ENCODE peak calls at places on chromosomes 12 and 14, in eight cellular contexts. One of them, this sample, is unnamed.

GRCh38 chr14:106844608-106845285 is 1318.4 kb downstream of the TMEM121 start:
- DNase-seq in stimulated activated CD4-positive, alpha-beta T cell treated with anti-CD3 and anti-CD28 coated beads, TNF-alpha, amount 100 ng/mL, for 24 hours: peak
- DNase-seq in fibroblast of pulmonary artery: no peak
- DNase-seq in Peyer's patch: peak
- DNase-seq in fibroblast of mammary gland: peak
- DNase-seq in left lung: peak
- DNase-seq in amygdala: no peak
- DNase-seq in effector memory CD8-positive, alpha-beta T cell: peak
- DNase-seq in this sample: no peak

GRCh38 chr12:31033146-31033545 is 40.5 kb upstream of the DDX11 start:
- DNase-seq in stimulated activated CD4-positive, alpha-beta T cell treated with anti-CD3 and anti-CD28 coated beads, TNF-alpha, amount 100 ng/mL, for 24 hours: no peak
- DNase-seq in fibroblast of pulmonary artery: no peak
- DNase-seq in Peyer's patch: no peak
- DNase-seq in fibroblast of mammary gland: no peak
- DNase-seq in left lung: no peak
- DNase-seq in amygdala: no peak
- DNase-seq in effector memory CD8-positive, alpha-beta T cell: no peak
- DNase-seq in this sample: no peak

GRCh38 chr14:65255583-65256443 is 153.5 kb upstream of the MAX start:
- DNase-seq in stimulated activated CD4-positive, alpha-beta T cell treated with anti-CD3 and anti-CD28 coated beads, TNF-alpha, amount 100 ng/mL, for 24 hours: no peak
- DNase-seq in fibroblast of pulmonary artery: peak
- DNase-seq in Peyer's patch: peak
- DNase-seq in fibroblast of mammary gland: no peak
- DNase-seq in left lung: no peak
- DNase-seq in amygdala: no peak
- DNase-seq in effector memory CD8-positive, alpha-beta T cell: no peak
- DNase-seq in this sample: no peak

GRCh38 chr12:53754633-53755261 is 3.0 kb upstream of the CISTR start:
- DNase-seq in stimulated activated CD4-positive, alpha-beta T cell treated with anti-CD3 and anti-CD28 coated beads, TNF-alpha, amount 100 ng/mL, for 24 hours: no peak
- DNase-seq in fibroblast of pulmonary artery: peak
- DNase-seq in Peyer's patch: no peak
- DNase-seq in fibroblast of mammary gland: peak
- DNase-seq in left lung: no peak
- DNase-seq in amygdala: no peak
- DNase-seq in effector memory CD8-positive, alpha-beta T cell: no peak
- DNase-seq in this sample: peak

GRCh38 chr12:107349008-107349747 is 255.8 kb upstream of the CRY1 start:
- DNase-seq in stimulated activated CD4-positive, alpha-beta T cell treated with anti-CD3 and anti-CD28 coated beads, TNF-alpha, amount 100 ng/mL, for 24 hours: no peak
- DNase-seq in fibroblast of pulmonary artery: peak
- DNase-seq in Peyer's patch: peak
- DNase-seq in fibroblast of mammary gland: peak
- DNase-seq in left lung: no peak
- DNase-seq in amygdala: peak
- DNase-seq in effector memory CD8-positive, alpha-beta T cell: no peak
- DNase-seq in this sample: peak

GRCh38 chr12:80892597-80893445 is 44.9 kb downstream of the LIN7A start:
- DNase-seq in stimulated activated CD4-positive, alpha-beta T cell treated with anti-CD3 and anti-CD28 coated beads, TNF-alpha, amount 100 ng/mL, for 24 hours: no peak
- DNase-seq in fibroblast of pulmonary artery: no peak
- DNase-seq in Peyer's patch: no peak
- DNase-seq in fibroblast of mammary gland: peak
- DNase-seq in left lung: no peak
- DNase-seq in amygdala: no peak
- DNase-seq in effector memory CD8-positive, alpha-beta T cell: no peak
- DNase-seq in this sample: peak

GRCh38 chr12:63989301-63989845 is 144.9 kb downstream of the SRGAP1 start:
- DNase-seq in stimulated activated CD4-positive, alpha-beta T cell treated with anti-CD3 and anti-CD28 coated beads, TNF-alpha, amount 100 ng/mL, for 24 hours: no peak
- DNase-seq in fibroblast of pulmonary artery: peak
- DNase-seq in Peyer's patch: no peak
- DNase-seq in fibroblast of mammary gland: peak
- DNase-seq in left lung: no peak
- DNase-seq in amygdala: no peak
- DNase-seq in effector memory CD8-positive, alpha-beta T cell: no peak
- DNase-seq in this sample: peak

GRCh38 chr14:76480426-76480825 is 104.5 kb downstream of the ESRRB start:
- DNase-seq in stimulated activated CD4-positive, alpha-beta T cell treated with anti-CD3 and anti-CD28 coated beads, TNF-alpha, amount 100 ng/mL, for 24 hours: no peak
- DNase-seq in fibroblast of pulmonary artery: no peak
- DNase-seq in Peyer's patch: no peak
- DNase-seq in fibroblast of mammary gland: no peak
- DNase-seq in left lung: no peak
- DNase-seq in amygdala: no peak
- DNase-seq in effector memory CD8-positive, alpha-beta T cell: no peak
- DNase-seq in this sample: no peak

GRCh38 chr14:104143071-104143470 is 4.7 kb downstream of the KIF26A start:
- DNase-seq in stimulated activated CD4-positive, alpha-beta T cell treated with anti-CD3 and anti-CD28 coated beads, TNF-alpha, amount 100 ng/mL, for 24 hours: no peak
- DNase-seq in fibroblast of pulmonary artery: no peak
- DNase-seq in Peyer's patch: peak
- DNase-seq in fibroblast of mammary gland: no peak
- DNase-seq in left lung: peak
- DNase-seq in amygdala: no peak
- DNase-seq in effector memory CD8-positive, alpha-beta T cell: no peak
- DNase-seq in this sample: no peak

GRCh38 chr14:41607966-41608663 is 1.4 kb downstream of the LRFN5 start:
- DNase-seq in stimulated activated CD4-positive, alpha-beta T cell treated with anti-CD3 and anti-CD28 coated beads, TNF-alpha, amount 100 ng/mL, for 24 hours: no peak
- DNase-seq in fibroblast of pulmonary artery: no peak
- DNase-seq in Peyer's patch: no peak
- DNase-seq in fibroblast of mammary gland: peak
- DNase-seq in left lung: peak
- DNase-seq in amygdala: no peak
- DNase-seq in effector memory CD8-positive, alpha-beta T cell: no peak
- DNase-seq in this sample: no peak

GRCh38 chr14:95319312-95320075 is at the start of gene CLMN:
- DNase-seq in stimulated activated CD4-positive, alpha-beta T cell treated with anti-CD3 and anti-CD28 coated beads, TNF-alpha, amount 100 ng/mL, for 24 hours: peak
- DNase-seq in fibroblast of pulmonary artery: peak
- DNase-seq in Peyer's patch: peak
- DNase-seq in fibroblast of mammary gland: peak
- DNase-seq in left lung: peak
- DNase-seq in amygdala: no peak
- DNase-seq in effector memory CD8-positive, alpha-beta T cell: peak
- DNase-seq in this sample: peak

GRCh38 chr14:75980856-75981255 is 939 bp downstream of the TGFB3 start:
- DNase-seq in stimulated activated CD4-positive, alpha-beta T cell treated with anti-CD3 and anti-CD28 coated beads, TNF-alpha, amount 100 ng/mL, for 24 hours: no peak
- DNase-seq in fibroblast of pulmonary artery: no peak
- DNase-seq in Peyer's patch: no peak
- DNase-seq in fibroblast of mammary gland: peak
- DNase-seq in left lung: no peak
- DNase-seq in amygdala: no peak
- DNase-seq in effector memory CD8-positive, alpha-beta T cell: no peak
- DNase-seq in this sample: no peak

GRCh38 chr12:18747960-18748359 is 10.0 kb downstream of the CAPZA3 start:
- DNase-seq in stimulated activated CD4-positive, alpha-beta T cell treated with anti-CD3 and anti-CD28 coated beads, TNF-alpha, amount 100 ng/mL, for 24 hours: no peak
- DNase-seq in fibroblast of pulmonary artery: peak
- DNase-seq in Peyer's patch: no peak
- DNase-seq in fibroblast of mammary gland: peak
- DNase-seq in left lung: no peak
- DNase-seq in amygdala: no peak
- DNase-seq in effector memory CD8-positive, alpha-beta T cell: no peak
- DNase-seq in this sample: peak

GRCh38 chr12:123860369-123860768 is 98.3 kb downstream of the DNAH10 start:
- DNase-seq in stimulated activated CD4-positive, alpha-beta T cell treated with anti-CD3 and anti-CD28 coated beads, TNF-alpha, amount 100 ng/mL, for 24 hours: no peak
- DNase-seq in fibroblast of pulmonary artery: peak
- DNase-seq in Peyer's patch: no peak
- DNase-seq in fibroblast of mammary gland: no peak
- DNase-seq in left lung: no peak
- DNase-seq in amygdala: no peak
- DNase-seq in effector memory CD8-positive, alpha-beta T cell: no peak
- DNase-seq in this sample: no peak

GRCh38 chr12:25840678-25841077 is 117.8 kb upstream of the RASSF8 start:
- DNase-seq in stimulated activated CD4-positive, alpha-beta T cell treated with anti-CD3 and anti-CD28 coated beads, TNF-alpha, amount 100 ng/mL, for 24 hours: no peak
- DNase-seq in fibroblast of pulmonary artery: peak
- DNase-seq in Peyer's patch: no peak
- DNase-seq in fibroblast of mammary gland: peak
- DNase-seq in left lung: no peak
- DNase-seq in amygdala: no peak
- DNase-seq in effector memory CD8-positive, alpha-beta T cell: no peak
- DNase-seq in this sample: no peak

GRCh38 chr14:93009471-93010117 is 86.6 kb downstream of the CHGA start:
- DNase-seq in stimulated activated CD4-positive, alpha-beta T cell treated with anti-CD3 and anti-CD28 coated beads, TNF-alpha, amount 100 ng/mL, for 24 hours: no peak
- DNase-seq in fibroblast of pulmonary artery: no peak
- DNase-seq in Peyer's patch: no peak
- DNase-seq in fibroblast of mammary gland: peak
- DNase-seq in left lung: no peak
- DNase-seq in amygdala: peak
- DNase-seq in effector memory CD8-positive, alpha-beta T cell: no peak
- DNase-seq in this sample: peak

GRCh38 chr14:51609251-51609986 is 42.3 kb upstream of the FRMD6 start:
- DNase-seq in stimulated activated CD4-positive, alpha-beta T cell treated with anti-CD3 and anti-CD28 coated beads, TNF-alpha, amount 100 ng/mL, for 24 hours: no peak
- DNase-seq in fibroblast of pulmonary artery: no peak
- DNase-seq in Peyer's patch: no peak
- DNase-seq in fibroblast of mammary gland: no peak
- DNase-seq in left lung: no peak
- DNase-seq in amygdala: no peak
- DNase-seq in effector memory CD8-positive, alpha-beta T cell: no peak
- DNase-seq in this sample: peak

GRCh38 chr12:82966160-82966559 is 279.5 kb downstream of the TMTC2 start:
- DNase-seq in stimulated activated CD4-positive, alpha-beta T cell treated with anti-CD3 and anti-CD28 coated beads, TNF-alpha, amount 100 ng/mL, for 24 hours: no peak
- DNase-seq in fibroblast of pulmonary artery: peak
- DNase-seq in Peyer's patch: no peak
- DNase-seq in fibroblast of mammary gland: no peak
- DNase-seq in left lung: no peak
- DNase-seq in amygdala: no peak
- DNase-seq in effector memory CD8-positive, alpha-beta T cell: no peak
- DNase-seq in this sample: no peak

GRCh38 chr14:31934767-31935266 is 142.3 kb upstream of the ARHGAP5 start:
- DNase-seq in stimulated activated CD4-positive, alpha-beta T cell treated with anti-CD3 and anti-CD28 coated beads, TNF-alpha, amount 100 ng/mL, for 24 hours: no peak
- DNase-seq in fibroblast of pulmonary artery: peak
- DNase-seq in Peyer's patch: peak
- DNase-seq in fibroblast of mammary gland: peak
- DNase-seq in left lung: no peak
- DNase-seq in amygdala: no peak
- DNase-seq in effector memory CD8-positive, alpha-beta T cell: no peak
- DNase-seq in this sample: peak

GRCh38 chr14:94805726-94806288 is 35.9 kb upstream of the GSC start:
- DNase-seq in stimulated activated CD4-positive, alpha-beta T cell treated with anti-CD3 and anti-CD28 coated beads, TNF-alpha, amount 100 ng/mL, for 24 hours: no peak
- DNase-seq in fibroblast of pulmonary artery: peak
- DNase-seq in Peyer's patch: no peak
- DNase-seq in fibroblast of mammary gland: peak
- DNase-seq in left lung: no peak
- DNase-seq in amygdala: no peak
- DNase-seq in effector memory CD8-positive, alpha-beta T cell: no peak
- DNase-seq in this sample: peak

GRCh38 chr12:26787125-26787495 is 45.9 kb downstream of the ITPR2 start:
- DNase-seq in stimulated activated CD4-positive, alpha-beta T cell treated with anti-CD3 and anti-CD28 coated beads, TNF-alpha, amount 100 ng/mL, for 24 hours: no peak
- DNase-seq in fibroblast of pulmonary artery: peak
- DNase-seq in Peyer's patch: no peak
- DNase-seq in fibroblast of mammary gland: peak
- DNase-seq in left lung: no peak
- DNase-seq in amygdala: no peak
- DNase-seq in effector memory CD8-positive, alpha-beta T cell: no peak
- DNase-seq in this sample: peak

GRCh38 chr12:13229504-13229903 is 33.0 kb downstream of the EMP1 start:
- DNase-seq in stimulated activated CD4-positive, alpha-beta T cell treated with anti-CD3 and anti-CD28 coated beads, TNF-alpha, amount 100 ng/mL, for 24 hours: no peak
- DNase-seq in fibroblast of pulmonary artery: no peak
- DNase-seq in Peyer's patch: no peak
- DNase-seq in fibroblast of mammary gland: no peak
- DNase-seq in left lung: no peak
- DNase-seq in amygdala: no peak
- DNase-seq in effector memory CD8-positive, alpha-beta T cell: no peak
- DNase-seq in this sample: no peak

GRCh38 chr12:75850751-75851462 is 180.7 kb downstream of the PHLDA1 start:
- DNase-seq in stimulated activated CD4-positive, alpha-beta T cell treated with anti-CD3 and anti-CD28 coated beads, TNF-alpha, amount 100 ng/mL, for 24 hours: no peak
- DNase-seq in fibroblast of pulmonary artery: peak
- DNase-seq in Peyer's patch: no peak
- DNase-seq in fibroblast of mammary gland: peak
- DNase-seq in left lung: no peak
- DNase-seq in amygdala: no peak
- DNase-seq in effector memory CD8-positive, alpha-beta T cell: no peak
- DNase-seq in this sample: peak

GRCh38 chr14:87241018-87241779 is 751.8 kb downstream of the GALC start:
- DNase-seq in stimulated activated CD4-positive, alpha-beta T cell treated with anti-CD3 and anti-CD28 coated beads, TNF-alpha, amount 100 ng/mL, for 24 hours: no peak
- DNase-seq in fibroblast of pulmonary artery: no peak
- DNase-seq in Peyer's patch: no peak
- DNase-seq in fibroblast of mammary gland: no peak
- DNase-seq in left lung: no peak
- DNase-seq in amygdala: no peak
- DNase-seq in effector memory CD8-positive, alpha-beta T cell: no peak
- DNase-seq in this sample: no peak

This sample was measured in AG10803.